ENCODE peak calls at places on chromosomes 1 and 21, in seven cellular contexts. N is AG04450; P is Karpas-422; Z is endothelial cell of umbilical vein; I is adrenal gland; L is fibroblast of lung; B is CD4-positive, alpha-beta memory T cell. G is an unnamed sample. For H3K9me3, the result is how much of the 10 kb centered on the place peaks cover.

GRCh38 chr1:169106921-169107672 is 607 bp downstream of the ATP1B1 start:
- DNase-seq in N (no peak), P (no peak), Z (peak), I (no peak), L (no peak), B (no peak), G (no peak)

GRCh38 chr1:94646151-94646643 is 104.6 kb upstream of the F3 start:
- DNase-seq in N (no peak), P (no peak), Z (no peak), I (no peak), L (peak), B (no peak), G (no peak)

GRCh38 chr21:46022551-46023107 is 41.1 kb downstream of the COL6A1 start:
- DNase-seq in N (no peak), P (no peak), Z (no peak), I (no peak), L (no peak), B (no peak), G (no peak)

GRCh38 chr1:228334954-228335353 is 71.7 kb downstream of the TRIM11 start:
- DNase-seq in N (no peak), P (no peak), Z (no peak), I (peak), L (no peak), B (no peak), G (no peak)

GRCh38 chr1:52423055-52423454 is 18.7 kb downstream of the PRPF38A start:
- DNase-seq in N (no peak), P (no peak), Z (no peak), I (no peak), L (no peak), B (no peak), G (no peak)

GRCh38 chr1:235450886-235451457 is 53.3 kb downstream of the B3GALNT2 start:
- DNase-seq in N (no peak), P (no peak), Z (no peak), I (peak), L (no peak), B (no peak), G (no peak)

GRCh38 chr1:52913537-52913936 is 8.0 kb downstream of the ECHDC2 start:
- DNase-seq in N (no peak), P (peak), Z (no peak), I (no peak), L (no peak), B (no peak), G (no peak)

GRCh38 chr1:207698822-207699483 is 52.9 kb upstream of the CD46 start:
- DNase-seq in N (peak), P (peak), Z (peak), I (peak), L (peak), B (no peak), G (no peak)

GRCh38 chr1:103256490-103256889 is 148.2 kb upstream of the COL11A1 start:
- DNase-seq in N (no peak), P (no peak), Z (no peak), I (no peak), L (peak), B (no peak), G (no peak)

GRCh38 chr1:51190996-51191395 is 45.1 kb upstream of the RNF11 start:
- DNase-seq in N (no peak), P (no peak), Z (no peak), I (no peak), L (no peak), B (no peak), G (no peak)

GRCh38 chr1:201624741-201625646 is 86.1 kb downstream of the NAV1 start:
- DNase-seq in N (peak), P (no peak), Z (peak), I (no peak), L (peak), B (no peak), G (no peak)

GRCh38 chr1:230868736-230869385 is 540 bp upstream of the C1orf198 start:
- DNase-seq in N (no peak), P (peak), Z (peak), I (peak), L (no peak), B (peak), G (no peak)

GRCh38 chr1:230189276-230190183 is 122.5 kb downstream of the GALNT2 start:
- DNase-seq in N (no peak), P (no peak), Z (no peak), I (no peak), L (no peak), B (no peak), G (no peak)

GRCh38 chr1:82920418-82921248 is 1078.3 kb downstream of the TTLL7 start:
- DNase-seq in N (no peak), P (no peak), Z (peak), I (no peak), L (peak), B (no peak), G (no peak)

GRCh38 chr1:94025383-94026340 is 95.3 kb downstream of the ABCA4 start:
- DNase-seq in N (no peak), P (peak), Z (peak), I (no peak), L (peak), B (no peak), G (no peak)

GRCh38 chr1:198678301-198678836 is 39.5 kb downstream of the PTPRC start:
- DNase-seq in N (no peak), P (peak), Z (no peak), I (no peak), L (peak), B (peak), G (peak)

GRCh38 chr1:115679141-115679611 is 37.4 kb downstream of the VANGL1 start:
- DNase-seq in N (peak), P (no peak), Z (no peak), I (peak), L (peak), B (no peak), G (no peak)

GRCh38 chr1:28085129-28085528 is 3.3 kb downstream of the EYA3 start:
- DNase-seq in N (no peak), P (peak), Z (no peak), I (no peak), L (no peak), B (no peak), G (no peak)

GRCh38 chr1:205382561-205382960 is 25.8 kb upstream of the KLHDC8A start:
- DNase-seq in N (no peak), P (no peak), Z (no peak), I (no peak), L (no peak), B (no peak), G (no peak)

GRCh38 chr1:208497866-208498541 is 253.8 kb upstream of the PLXNA2 start:
- DNase-seq in N (no peak), P (no peak), Z (no peak), I (no peak), L (no peak), B (no peak), G (no peak)

GRCh38 chr1:63264161-63264560 is 58.2 kb upstream of the FOXD3 start:
- DNase-seq in N (no peak), P (no peak), Z (peak), I (no peak), L (no peak), B (no peak), G (no peak)

GRCh38 chr21:41923641-41924342 is 30.0 kb downstream of the C2CD2 start:
- DNase-seq in N (no peak), P (no peak), Z (no peak), I (peak), L (peak), B (no peak), G (no peak)

GRCh38 chr21:46126321-46127238 is 28.7 kb downstream of the COL6A2 start:
- DNase-seq in N (no peak), P (no peak), Z (no peak), I (peak), L (no peak), B (peak), G (no peak)

GRCh38 chr21:24955275-24955961 is 651.9 kb downstream of the MRPL39 start:
- DNase-seq in N (no peak), P (no peak), Z (no peak), I (no peak), L (no peak), B (no peak), G (no peak)
- H3K9me3 ChIP-seq in N (under half), P (under half), Z (under half), I (under half), L (under half), B (under half), G (under half)

DNA sequence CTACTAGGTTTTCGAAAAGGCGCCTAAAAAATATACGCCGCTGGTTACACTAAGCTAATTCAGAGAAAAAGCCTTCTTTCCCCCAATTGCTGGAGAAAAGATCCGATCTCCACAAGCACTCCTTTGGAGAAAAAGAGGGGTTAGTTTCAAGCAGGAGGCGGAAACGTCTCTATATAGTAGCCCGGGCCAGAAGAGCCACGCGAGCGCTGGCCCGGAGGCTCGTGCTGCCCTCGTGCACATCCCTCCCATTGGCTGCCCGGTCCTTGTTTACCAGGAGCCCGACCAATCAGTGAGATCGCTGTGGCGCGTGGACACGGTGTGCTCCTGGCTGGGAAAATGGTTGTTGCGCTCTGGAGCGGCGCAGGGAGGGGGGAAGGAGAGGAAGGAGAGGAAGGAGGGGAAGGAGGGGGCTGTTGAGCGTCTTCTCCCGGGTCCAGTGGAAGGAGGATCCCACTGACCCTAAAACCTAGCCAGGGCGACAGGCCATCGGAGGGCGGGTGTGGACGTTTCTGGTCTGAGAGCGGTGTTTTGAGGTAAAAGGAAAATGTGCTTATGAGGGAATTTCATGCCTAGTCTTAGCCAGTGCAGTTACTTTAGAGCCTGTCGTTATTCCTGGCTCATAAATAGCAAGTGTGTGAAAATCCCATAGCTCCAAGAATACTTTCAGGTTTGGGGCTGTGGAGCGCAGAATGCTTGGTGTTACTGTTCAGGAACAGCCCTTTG is at the start of gene TXNIP:
- DNase-seq in N (peak), P (peak), Z (peak), I (peak), L (peak), B (peak), G (peak)
- H3K4me3 ChIP-seq in N (peak), P (peak), Z (peak), I (peak), L (peak), B (peak), G (peak)

GRCh38 chr1:13617108-13617507 is 33.5 kb downstream of the PDPN start:
- DNase-seq in N (no peak), P (no peak), Z (no peak), I (no peak), L (no peak), B (no peak), G (no peak)
- H3K27ac ChIP-seq in N (no peak), P (no peak), Z (no peak), I (no peak), L (no peak), B (no peak), G (no peak)

GRCh38 chr1:80250573-80251168 is 1244.1 kb upstream of the ADGRL4 start:
- DNase-seq in N (no peak), P (no peak), Z (no peak), I (no peak), L (no peak), B (no peak), G (no peak)
- H3K9me3 ChIP-seq in N (under half), P (under half), Z (under half), I (under half), L (under half), B (under half), G (under half)

GRCh38 chr21:36105327-36105842 is 29.5 kb upstream of the CBR3 start:
- DNase-seq in N (no peak), P (no peak), Z (no peak), I (no peak), L (no peak), B (no peak), G (no peak)
- H3K4me3 ChIP-seq in N (no peak), P (no peak), Z (no peak), I (no peak), L (no peak), B (no peak), G (no peak)

DNA sequence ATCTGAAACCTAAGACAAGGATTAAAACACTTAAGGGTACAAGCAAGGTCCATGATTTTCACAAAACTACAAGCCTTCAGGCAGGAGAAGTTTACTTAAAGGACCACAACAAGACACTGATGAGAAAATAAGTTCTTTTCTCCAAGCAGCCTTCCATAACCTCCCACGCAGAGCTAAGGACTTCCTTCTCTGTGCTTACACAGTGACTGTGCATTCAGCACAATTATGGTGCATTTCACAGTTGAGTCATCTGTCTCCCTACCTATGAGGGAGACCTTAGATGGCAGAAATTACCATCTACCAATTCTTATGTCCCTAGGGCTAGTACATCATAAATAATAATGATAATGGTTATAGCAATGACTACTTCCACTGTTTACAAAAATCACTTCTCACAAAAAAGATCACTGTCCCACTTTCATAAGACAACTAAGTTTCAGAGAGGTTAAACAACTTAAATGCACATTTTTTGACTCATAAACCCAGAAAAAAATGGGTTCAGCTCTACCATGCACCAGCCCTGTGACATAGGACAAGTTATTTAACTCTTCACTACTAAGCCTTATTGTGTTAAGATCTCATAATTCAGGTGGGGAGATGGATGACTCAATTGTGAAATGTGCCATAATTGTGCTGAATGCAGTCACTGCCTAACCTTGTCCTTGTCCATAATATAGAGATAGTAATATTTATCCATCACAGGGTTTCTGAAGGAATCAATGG is 45.3 kb downstream of the TARBP1 start:
- DNase-seq in N (peak), P (no peak), Z (peak), I (no peak), L (peak), B (no peak), G (no peak)
- H3K27ac ChIP-seq in N (no peak), P (no peak), Z (no peak), I (no peak), L (no peak), B (no peak), G (no peak)

DNA sequence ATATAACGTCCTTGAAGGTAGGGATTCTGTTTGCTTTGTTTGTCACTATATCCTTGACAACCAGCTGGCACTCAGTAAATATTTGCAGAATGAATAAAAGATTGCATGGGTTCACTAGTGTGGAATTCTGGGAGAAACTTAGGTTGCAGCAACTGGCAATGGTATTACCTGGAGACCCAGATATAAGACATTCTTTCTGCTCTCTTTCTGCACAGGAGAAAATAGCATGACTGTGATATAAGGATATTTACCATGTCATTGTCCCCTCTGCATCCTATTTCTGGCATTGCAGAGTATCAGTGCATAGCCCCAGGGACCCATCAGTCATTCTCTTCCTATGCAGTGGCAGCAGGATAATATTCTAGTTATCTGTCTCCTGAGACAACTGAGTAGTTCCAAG is 308.9 kb upstream of the LRRC7 start:
- DNase-seq in N (no peak), P (no peak), Z (no peak), I (no peak), L (no peak), B (no peak), G (no peak)
- H3K9me3 ChIP-seq in N (under half), P (under half), Z (under half), I (under half), L (under half), B (under half), G (under half)

G was measured in effector memory CD4-positive, alpha-beta T cell.